ENCODE peak calls at places on chromosome 4, in eight cellular contexts. L is uterus, M is lower leg skin, S is transverse colon, K is tibial nerve, B is stomach, X is gastrocnemius medialis, W is IMR-90. E is an unnamed sample.

GRCh38 chr4:103046416-103047290 is 27.1 kb upstream of the SLC9B1 start:
- DNase-seq in L (no peak), M (no peak), S (peak; percentile 27), K (no peak), B (peak; percentile 30), X (no peak), W (peak; percentile 46), E (no peak)

GRCh38 chr4:86380176-86380724 is 20.4 kb upstream of the MAPK10 start:
- DNase-seq in L (no peak), M (no peak), S (no peak), K (no peak), B (no peak), X (no peak), W (no peak), E (no peak)

GRCh38 chr4:77950204-77950603 is 87.6 kb downstream of the MRPL1 start:
- DNase-seq in L (no peak), M (no peak), S (no peak), K (no peak), B (no peak), X (no peak), W (no peak), E (no peak)

GRCh38 chr4:77089880-77090279 is 14.1 kb upstream of the CCNI start:
- DNase-seq in L (no peak), M (no peak), S (no peak), K (no peak), B (no peak), X (no peak), W (no peak), E (no peak)

GRCh38 chr4:47482326-47482725 is 2.7 kb upstream of the ATP10D start:
- DNase-seq in L (no peak), M (no peak), S (no peak), K (no peak), B (no peak), X (no peak), W (peak; percentile 81), E (no peak)

GRCh38 chr4:110514889-110515479 is 39.0 kb downstream of the ENPEP start:
- DNase-seq in L (no peak), M (no peak), S (no peak), K (no peak), B (no peak), X (no peak), W (peak; percentile 30), E (no peak)

GRCh38 chr4:112589207-112589606 is 47.5 kb downstream of the ZGRF1 start:
- DNase-seq in L (no peak), M (no peak), S (no peak), K (no peak), B (no peak), X (no peak), W (peak; percentile 23), E (no peak)

GRCh38 chr4:174648859-174649258 is 126.6 kb upstream of the HPGD start:
- DNase-seq in L (no peak), M (no peak), S (no peak), K (no peak), B (no peak), X (no peak), W (no peak), E (no peak)

GRCh38 chr4:150182794-150183193 is 104.5 kb downstream of the DCLK2 start:
- DNase-seq in L (no peak), M (no peak), S (no peak), K (no peak), B (no peak), X (no peak), W (no peak), E (no peak)

GRCh38 chr4:726235-726787 is 20.7 kb downstream of the PCGF3 start:
- DNase-seq in L (no peak), M (no peak), S (no peak), K (no peak), B (no peak), X (no peak), W (peak; percentile 44), E (no peak)

GRCh38 chr4:1872918-1873269 is 1.7 kb downstream of the NSD2 start:
- DNase-seq in L (no peak), M (no peak), S (no peak), K (no peak), B (no peak), X (no peak), W (peak; percentile 88), E (no peak)

GRCh38 chr4:160675550-160675949 is 1488.2 kb downstream of the FSTL5 start:
- DNase-seq in L (no peak), M (no peak), S (no peak), K (no peak), B (no peak), X (no peak), W (no peak), E (no peak)

GRCh38 chr4:7105261-7105660 is 37.4 kb upstream of the GRPEL1 start:
- DNase-seq in L (no peak), M (no peak), S (no peak), K (no peak), B (no peak), X (no peak), W (peak; percentile 7), E (no peak)

GRCh38 chr4:7103599-7104365 is 35.9 kb upstream of the GRPEL1 start:
- DNase-seq in L (peak; percentile 79), M (peak; percentile 95), S (peak; percentile 86), K (peak; percentile 53), B (peak; percentile 89), X (no peak), W (peak; percentile 28), E (no peak)

GRCh38 chr4:7101692-7102515 is 34.0 kb upstream of the GRPEL1 start:
- DNase-seq in L (peak; percentile 78), M (peak; percentile 96), S (peak; percentile 80), K (peak; percentile 66), B (peak; percentile 76), X (peak; percentile 67), W (peak; percentile 60), E (no peak)

GRCh38 chr4:7104366-7105031 is 36.6 kb upstream of the GRPEL1 start:
- DNase-seq in L (no peak), M (peak; percentile 80), S (no peak), K (no peak), B (no peak), X (no peak), W (no peak), E (no peak)

GRCh38 chr4:7103031-7103598 is 35.3 kb upstream of the GRPEL1 start:
- DNase-seq in L (peak; percentile 93), M (peak; percentile 97), S (peak; percentile 93), K (peak; percentile 92), B (peak; percentile 94), X (peak; percentile 90), W (peak; percentile 35), E (peak; percentile 47)
- TF ChIP-seq POLR2A in L (no peak), M (no peak), S (peak; percentile 72), K (peak; percentile 78), B (no peak), X (peak; percentile 86), W (no peak), E (no peak)

GRCh38 chr4:169612869-169613859 is 781 bp upstream of the NEK1 start:
- DNase-seq in L (peak; percentile 69), M (peak; percentile 95), S (peak; percentile 87), K (peak; percentile 58), B (peak; percentile 71), X (peak; percentile 72), W (peak; percentile 79), E (no peak)

GRCh38 chr4:169611157-169611556 is 1.2 kb downstream of the NEK1 start:
- DNase-seq in L (no peak), M (no peak), S (no peak), K (no peak), B (no peak), X (no peak), W (no peak), E (no peak)

GRCh38 chr4:169615467-169616106 is 3.2 kb upstream of the NEK1 start:
- DNase-seq in L (no peak), M (no peak), S (no peak), K (no peak), B (no peak), X (no peak), W (peak; percentile 49), E (no peak)

GRCh38 chr4:169617306-169617705 is 3.1 kb upstream of the CLCN3 start:
- DNase-seq in L (no peak), M (no peak), S (no peak), K (no peak), B (no peak), X (no peak), W (no peak), E (no peak)

DNA sequence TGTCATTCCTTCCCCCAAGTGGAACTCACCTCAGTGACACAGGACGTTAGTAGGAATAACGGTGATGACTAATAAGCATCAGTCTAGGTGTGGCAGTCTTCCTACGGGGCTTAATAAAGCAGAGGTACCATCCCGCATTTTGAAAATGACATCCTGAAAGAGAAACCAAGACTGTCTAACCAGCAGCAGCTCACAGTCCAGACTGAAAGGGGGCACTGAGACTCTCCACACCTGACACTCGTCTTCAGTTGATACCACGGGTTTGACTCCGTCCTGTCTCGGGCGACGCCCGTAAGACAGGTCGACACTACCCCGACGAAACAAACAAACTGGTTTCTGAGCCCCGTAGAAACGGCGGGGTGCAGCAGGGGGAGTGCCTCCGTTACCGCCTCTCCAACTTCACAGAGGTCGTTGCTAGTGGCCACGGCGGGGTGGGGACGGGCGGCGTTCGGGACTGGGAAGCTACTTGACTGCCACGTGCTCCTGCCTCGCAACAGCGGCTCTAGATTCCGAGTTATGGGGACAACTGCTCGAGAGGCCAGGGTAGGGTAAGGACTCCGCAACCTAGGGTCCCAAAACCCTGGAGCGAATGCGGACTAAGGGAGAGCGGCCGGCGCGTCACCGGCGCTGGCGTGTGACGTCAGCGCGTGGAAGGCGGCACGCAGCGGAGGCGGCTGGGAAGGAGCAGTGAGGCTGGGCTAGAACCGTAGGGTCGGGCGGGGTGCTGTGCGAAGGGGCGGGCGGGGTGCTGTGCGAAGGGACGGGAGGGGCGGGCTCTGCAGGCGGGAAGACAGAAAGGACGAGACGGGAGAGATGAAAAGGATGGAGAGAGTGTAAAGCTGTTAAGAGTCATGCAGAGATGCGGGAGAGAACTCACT is at the start of gene NEK1:
- DNase-seq in L (peak; percentile 85), M (peak; percentile 97), S (peak; percentile 90), K (peak; percentile 64), B (peak; percentile 87), X (peak; percentile 70), W (peak; percentile 83), E (peak; percentile 51)
- TF ChIP-seq POLR2A in L (peak; percentile 79), M (no peak), S (peak; percentile 89), K (peak; percentile 94), B (no peak), X (peak; percentile 79), W (peak; percentile 90), E (peak; percentile 86)

DNA sequence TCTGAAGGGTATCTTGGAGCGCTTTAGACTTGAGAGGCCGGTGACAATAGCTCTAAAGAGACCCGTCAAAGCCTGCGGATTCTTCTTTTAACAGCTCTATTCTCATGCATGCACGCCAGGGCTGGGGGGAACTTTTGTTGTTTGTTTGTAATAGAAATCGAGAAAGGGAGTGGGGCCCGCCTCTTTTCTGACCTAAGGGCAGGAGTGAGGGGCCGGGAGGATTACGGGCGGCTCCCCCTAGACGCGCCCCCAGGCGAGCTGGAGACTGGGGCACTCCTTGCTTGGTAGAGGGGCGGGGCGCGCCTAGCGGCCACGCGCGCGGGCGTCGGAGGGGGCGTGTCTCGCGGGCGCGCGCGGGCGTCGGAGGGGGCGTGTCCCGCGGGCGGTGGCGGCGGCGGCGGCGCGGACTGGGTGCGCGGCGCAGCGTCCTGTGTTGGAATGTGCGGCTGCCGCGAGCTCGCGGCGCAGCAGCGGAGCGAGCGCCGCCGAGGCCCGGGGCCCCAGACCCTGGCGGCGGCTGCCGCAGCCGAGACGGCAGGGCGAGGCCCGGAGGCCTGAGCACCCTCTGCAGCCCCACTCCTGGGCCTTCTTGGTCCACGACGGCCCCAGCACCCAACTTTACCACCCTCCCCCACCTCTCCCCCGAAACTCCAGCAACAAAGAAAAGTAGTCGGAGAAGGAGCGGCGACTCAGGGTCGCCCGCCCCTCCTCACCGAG is at the start of gene REST:
- DNase-seq in L (peak; percentile 72), M (peak; percentile 96), S (peak; percentile 88), K (peak; percentile 62), B (peak; percentile 84), X (peak; percentile 61), W (peak; percentile 52), E (peak; percentile 28)
- TF ChIP-seq POLR2A in L (peak; percentile 49), M (no peak), S (peak; percentile 20), K (peak; percentile 63), B (no peak), X (peak; percentile 69), W (no peak), E (no peak)

GRCh38 chr4:6673660-6674499 is 19.8 kb upstream of the S100P start:
- DNase-seq in L (peak; percentile 95), M (peak; percentile 98), S (peak; percentile 95), K (peak; percentile 87), B (peak; percentile 95), X (peak; percentile 95), W (peak; percentile 96), E (peak; percentile 69)
- TF ChIP-seq POLR2A in L (peak; percentile 63), M (no peak), S (peak; percentile 81), K (peak; percentile 70), B (no peak), X (peak; percentile 68), W (no peak), E (peak; percentile 72)

E was measured in esophagus squamous epithelium.